ENCODE peak calls at places on chromosomes 7 and 10, in five cellular contexts. One of them, this sample, is unnamed.

GRCh38 chr7:55483061-55483460 is 89.2 kb downstream of the VOPP1 start:
- DNase-seq in cardiac muscle cell: no peak
- DNase-seq in HEK293T: no peak
- DNase-seq in activated T-cell treated with anti-CD3 and anti-CD28 coated beads, Interleukin-2, amount 50 U/mL, for 72 hours: no peak
- DNase-seq in T-helper 9 cell: no peak
- DNase-seq in this sample: no peak

GRCh38 chr10:35416628-35417625 is 80.6 kb downstream of the CCNY start:
- DNase-seq in cardiac muscle cell: no peak
- DNase-seq in HEK293T: no peak
- DNase-seq in activated T-cell treated with anti-CD3 and anti-CD28 coated beads, Interleukin-2, amount 50 U/mL, for 72 hours: no peak
- DNase-seq in T-helper 9 cell: no peak
- DNase-seq in this sample: no peak

GRCh38 chr7:2955177-2955768 is 88.4 kb downstream of the CARD11 start:
- DNase-seq in cardiac muscle cell: no peak
- DNase-seq in HEK293T: no peak
- DNase-seq in activated T-cell treated with anti-CD3 and anti-CD28 coated beads, Interleukin-2, amount 50 U/mL, for 72 hours: no peak
- DNase-seq in T-helper 9 cell: no peak
- DNase-seq in this sample: no peak

GRCh38 chr7:118349604-118350003 is 125.1 kb downstream of the ANKRD7 start:
- DNase-seq in cardiac muscle cell: no peak
- DNase-seq in HEK293T: no peak
- DNase-seq in activated T-cell treated with anti-CD3 and anti-CD28 coated beads, Interleukin-2, amount 50 U/mL, for 72 hours: no peak
- DNase-seq in T-helper 9 cell: no peak
- DNase-seq in this sample: no peak

GRCh38 chr7:6248581-6248980 is 23.8 kb downstream of the CYTH3 start:
- DNase-seq in cardiac muscle cell: peak
- DNase-seq in HEK293T: no peak
- DNase-seq in activated T-cell treated with anti-CD3 and anti-CD28 coated beads, Interleukin-2, amount 50 U/mL, for 72 hours: no peak
- DNase-seq in T-helper 9 cell: no peak
- DNase-seq in this sample: no peak

GRCh38 chr10:43355749-43356371 is 15.6 kb upstream of the FXYD4 start:
- DNase-seq in cardiac muscle cell: no peak
- DNase-seq in HEK293T: no peak
- DNase-seq in activated T-cell treated with anti-CD3 and anti-CD28 coated beads, Interleukin-2, amount 50 U/mL, for 72 hours: peak
- DNase-seq in T-helper 9 cell: no peak
- DNase-seq in this sample: no peak

GRCh38 chr7:110017405-110017804 is 1073.5 kb upstream of the LRRN3 start:
- DNase-seq in cardiac muscle cell: no peak
- DNase-seq in HEK293T: no peak
- DNase-seq in activated T-cell treated with anti-CD3 and anti-CD28 coated beads, Interleukin-2, amount 50 U/mL, for 72 hours: no peak
- DNase-seq in T-helper 9 cell: no peak
- DNase-seq in this sample: no peak

GRCh38 chr10:125672884-125673283 is 10.1 kb downstream of the TEX36 start:
- DNase-seq in cardiac muscle cell: no peak
- DNase-seq in HEK293T: no peak
- DNase-seq in activated T-cell treated with anti-CD3 and anti-CD28 coated beads, Interleukin-2, amount 50 U/mL, for 72 hours: no peak
- DNase-seq in T-helper 9 cell: no peak
- DNase-seq in this sample: no peak

GRCh38 chr10:78706256-78706655 is 362.5 kb upstream of the ZMIZ1 start:
- DNase-seq in cardiac muscle cell: no peak
- DNase-seq in HEK293T: no peak
- DNase-seq in activated T-cell treated with anti-CD3 and anti-CD28 coated beads, Interleukin-2, amount 50 U/mL, for 72 hours: no peak
- DNase-seq in T-helper 9 cell: no peak
- DNase-seq in this sample: no peak

GRCh38 chr10:52011113-52011512 is 303.0 kb upstream of the DKK1 start:
- DNase-seq in cardiac muscle cell: no peak
- DNase-seq in HEK293T: no peak
- DNase-seq in activated T-cell treated with anti-CD3 and anti-CD28 coated beads, Interleukin-2, amount 50 U/mL, for 72 hours: no peak
- DNase-seq in T-helper 9 cell: no peak
- DNase-seq in this sample: no peak

GRCh38 chr7:17403996-17404395 is 105.5 kb downstream of the AHR start:
- DNase-seq in cardiac muscle cell: peak
- DNase-seq in HEK293T: no peak
- DNase-seq in activated T-cell treated with anti-CD3 and anti-CD28 coated beads, Interleukin-2, amount 50 U/mL, for 72 hours: no peak
- DNase-seq in T-helper 9 cell: no peak
- DNase-seq in this sample: no peak

GRCh38 chr10:3873728-3874461 is 88.9 kb upstream of the KLF6 start:
- DNase-seq in cardiac muscle cell: peak
- DNase-seq in HEK293T: no peak
- DNase-seq in activated T-cell treated with anti-CD3 and anti-CD28 coated beads, Interleukin-2, amount 50 U/mL, for 72 hours: peak
- DNase-seq in T-helper 9 cell: no peak
- DNase-seq in this sample: peak

GRCh38 chr7:128104109-128104742 is 73.0 kb upstream of the LRRC4 start:
- DNase-seq in cardiac muscle cell: peak
- DNase-seq in HEK293T: no peak
- DNase-seq in activated T-cell treated with anti-CD3 and anti-CD28 coated beads, Interleukin-2, amount 50 U/mL, for 72 hours: peak
- DNase-seq in T-helper 9 cell: no peak
- DNase-seq in this sample: no peak

GRCh38 chr7:138077809-138078208 is 1.6 kb downstream of the AKR1D1 start:
- DNase-seq in cardiac muscle cell: peak
- DNase-seq in HEK293T: no peak
- DNase-seq in activated T-cell treated with anti-CD3 and anti-CD28 coated beads, Interleukin-2, amount 50 U/mL, for 72 hours: no peak
- DNase-seq in T-helper 9 cell: no peak
- DNase-seq in this sample: no peak

GRCh38 chr10:34721201-34721840 is 93.8 kb downstream of the PARD3 start:
- DNase-seq in cardiac muscle cell: peak
- DNase-seq in HEK293T: no peak
- DNase-seq in activated T-cell treated with anti-CD3 and anti-CD28 coated beads, Interleukin-2, amount 50 U/mL, for 72 hours: no peak
- DNase-seq in T-helper 9 cell: no peak
- DNase-seq in this sample: no peak

GRCh38 chr7:10940748-10941358 is 32.8 kb upstream of the PHF14 start:
- DNase-seq in cardiac muscle cell: no peak
- DNase-seq in HEK293T: peak
- DNase-seq in activated T-cell treated with anti-CD3 and anti-CD28 coated beads, Interleukin-2, amount 50 U/mL, for 72 hours: peak
- DNase-seq in T-helper 9 cell: no peak
- DNase-seq in this sample: no peak

GRCh38 chr10:71396084-71396713 is 521 bp upstream of the CDH23 start:
- DNase-seq in cardiac muscle cell: peak
- DNase-seq in HEK293T: peak
- DNase-seq in activated T-cell treated with anti-CD3 and anti-CD28 coated beads, Interleukin-2, amount 50 U/mL, for 72 hours: peak
- DNase-seq in T-helper 9 cell: no peak
- DNase-seq in this sample: peak

GRCh38 chr7:20141666-20142065 is 75.5 kb downstream of the MACC1 start:
- DNase-seq in cardiac muscle cell: peak
- DNase-seq in HEK293T: no peak
- DNase-seq in activated T-cell treated with anti-CD3 and anti-CD28 coated beads, Interleukin-2, amount 50 U/mL, for 72 hours: no peak
- DNase-seq in T-helper 9 cell: no peak
- DNase-seq in this sample: no peak

GRCh38 chr10:12993595-12993994 is 7.9 kb downstream of the CCDC3 start:
- DNase-seq in cardiac muscle cell: no peak
- DNase-seq in HEK293T: no peak
- DNase-seq in activated T-cell treated with anti-CD3 and anti-CD28 coated beads, Interleukin-2, amount 50 U/mL, for 72 hours: no peak
- DNase-seq in T-helper 9 cell: no peak
- DNase-seq in this sample: no peak

GRCh38 chr7:111364413-111364812 is 197.9 kb downstream of the IMMP2L start:
- DNase-seq in cardiac muscle cell: peak
- DNase-seq in HEK293T: no peak
- DNase-seq in activated T-cell treated with anti-CD3 and anti-CD28 coated beads, Interleukin-2, amount 50 U/mL, for 72 hours: no peak
- DNase-seq in T-helper 9 cell: no peak
- DNase-seq in this sample: no peak

GRCh38 chr7:143299840-143300239 is 11.7 kb downstream of the CASP2 start:
- DNase-seq in cardiac muscle cell: peak
- DNase-seq in HEK293T: peak
- DNase-seq in activated T-cell treated with anti-CD3 and anti-CD28 coated beads, Interleukin-2, amount 50 U/mL, for 72 hours: peak
- DNase-seq in T-helper 9 cell: peak
- DNase-seq in this sample: no peak

GRCh38 chr7:128876586-128876977 is 13.9 kb downstream of the ATP6V1F start:
- DNase-seq in cardiac muscle cell: no peak
- DNase-seq in HEK293T: no peak
- DNase-seq in activated T-cell treated with anti-CD3 and anti-CD28 coated beads, Interleukin-2, amount 50 U/mL, for 72 hours: no peak
- DNase-seq in T-helper 9 cell: no peak
- DNase-seq in this sample: no peak

This sample was measured in neuronal stem cell.